ENCODE peak calls at places on chromosomes 2 and 18, in nine cellular contexts. J is NCI-H446 treated with DMSO at 0.1 percent for 48 hours, U is adrenal gland, N is A549, Y is epithelial cell of esophagus, S is cardiac fibroblast, W is RWPE1, E is DMS 273 treated with DMSO at 0.1 percent for 48 hours, D is MCF 10A. P is an unnamed sample.

GRCh38 chr2:159118115-159118858 is 149.8 kb downstream of the TANC1 start:
- DNase-seq in E (peak), W (peak), U (peak), N (peak), S (peak), Y (peak), J (peak), D (peak), P (peak)

GRCh38 chr2:168988755-168989154 is 42.4 kb downstream of the ABCB11 start:
- DNase-seq in U (no peak), N (no peak), D (no peak), E (no peak), S (no peak), W (no peak), Y (no peak), J (no peak), P (no peak)

GRCh38 chr18:49861659-49862058 is 48.3 kb upstream of the ACAA2 start:
- DNase-seq in J (no peak), D (no peak), N (no peak), E (no peak), W (no peak), U (no peak), Y (no peak), S (peak), P (no peak)

GRCh38 chr2:240983996-240984498 is 14.4 kb upstream of the SNED1 start:
- DNase-seq in J (no peak), D (no peak), E (no peak), N (peak), Y (no peak), W (no peak), S (no peak), U (peak), P (no peak)

GRCh38 chr2:205800804-205801203 is 118.5 kb downstream of the NRP2 start:
- DNase-seq in U (no peak), E (no peak), W (no peak), D (no peak), Y (peak), S (peak), N (peak), J (peak), P (no peak)

GRCh38 chr2:197108758-197109157 is 182.3 kb upstream of the PGAP1 start:
- DNase-seq in D (peak), U (peak), J (no peak), Y (no peak), N (peak), W (no peak), E (no peak), S (peak), P (no peak)

GRCh38 chr2:12155308-12156061 is 409.1 kb downstream of the LPIN1 start:
- DNase-seq in Y (peak), N (no peak), J (no peak), S (peak), E (no peak), D (peak), U (no peak), W (peak), P (peak)

GRCh38 chr2:204888222-204888621 is 342.9 kb downstream of the PARD3B start:
- DNase-seq in U (no peak), S (no peak), J (peak), E (no peak), D (no peak), W (no peak), Y (no peak), N (no peak), P (no peak)

P was measured in HTR-8/SVneo.